ENCODE peak calls at places on chromosome 21, in eight cellular contexts. V, F, M, T, D, C, I and W are unnamed samples.

GRCh38 chr21:34219334-34220020 is 144.3 kb upstream of the KCNE2 start:
- DNase-seq in V (no peak), F (no peak), M (no peak), T (no peak), D (no peak), C (no peak), I (no peak), W (no peak)

GRCh38 chr21:41048636-41049035 is 119.3 kb upstream of the BACE2 start:
- DNase-seq in V (no peak), F (no peak), M (no peak), T (no peak), D (no peak), C (no peak), I (no peak), W (no peak)

GRCh38 chr21:35658242-35658641 is 402.1 kb downstream of the SETD4 start:
- DNase-seq in V (no peak), F (no peak), M (peak; percentile 67), T (no peak), D (no peak), C (peak; percentile 9), I (peak; percentile 77), W (peak; percentile 41)

GRCh38 chr21:45182958-45183357 is 104.7 kb downstream of the POFUT2 start:
- DNase-seq in V (no peak), F (no peak), M (no peak), T (no peak), D (no peak), C (no peak), I (no peak), W (no peak)

GRCh38 chr21:14673649-14674048 is 127.5 kb upstream of the SAMSN1 start:
- DNase-seq in V (no peak), F (no peak), M (no peak), T (no peak), D (no peak), C (no peak), I (no peak), W (no peak)

GRCh38 chr21:28937737-28938136 is 54.9 kb downstream of the LTN1 start:
- DNase-seq in V (no peak), F (no peak), M (no peak), T (no peak), D (no peak), C (no peak), I (no peak), W (no peak)

GRCh38 chr21:39014751-39015150 is 168.5 kb downstream of the PSMG1 start:
- DNase-seq in V (no peak), F (no peak), M (peak; percentile 83), T (no peak), D (no peak), C (no peak), I (peak; percentile 83), W (no peak)

GRCh38 chr21:41121785-41122415 is 46.1 kb upstream of the BACE2 start:
- DNase-seq in V (no peak), F (peak; percentile 87), M (peak; percentile 82), T (peak; percentile 44), D (peak; percentile 72), C (peak; percentile 85), I (peak; percentile 72), W (peak; percentile 53)

GRCh38 chr21:40926238-40926637 is 79.3 kb upstream of the DSCAM start:
- DNase-seq in V (no peak), F (no peak), M (no peak), T (no peak), D (no peak), C (no peak), I (no peak), W (no peak)

GRCh38 chr21:21001591-21002100 is 3.4 kb downstream of the NCAM2 start:
- DNase-seq in V (no peak), F (no peak), M (no peak), T (no peak), D (no peak), C (no peak), I (no peak), W (no peak)

GRCh38 chr21:22346576-22346975 is 1348.4 kb downstream of the NCAM2 start:
- DNase-seq in V (no peak), F (no peak), M (no peak), T (no peak), D (no peak), C (no peak), I (no peak), W (no peak)

GRCh38 chr21:39911792-39912191 is 44.6 kb downstream of the PCP4 start:
- DNase-seq in V (no peak), F (no peak), M (no peak), T (no peak), D (no peak), C (no peak), I (no peak), W (no peak)

GRCh38 chr21:22154579-22155274 is 1156.5 kb downstream of the NCAM2 start:
- DNase-seq in V (no peak), F (no peak), M (no peak), T (no peak), D (no peak), C (no peak), I (no peak), W (no peak)

GRCh38 chr21:28283652-28284490 is 708.8 kb downstream of the LTN1 start:
- DNase-seq in V (no peak), F (no peak), M (peak; percentile 67), T (no peak), D (no peak), C (no peak), I (no peak), W (no peak)

GRCh38 chr21:41426656-41427311 is 745 bp downstream of the MX1 start:
- DNase-seq in V (no peak), F (no peak), M (no peak), T (no peak), D (no peak), C (no peak), I (no peak), W (no peak)

GRCh38 chr21:34813266-34813886 is 144.6 kb downstream of the CLIC6 start:
- DNase-seq in V (no peak), F (peak; percentile 71), M (no peak), T (no peak), D (no peak), C (no peak), I (peak; percentile 28), W (no peak)

GRCh38 chr21:43268804-43269186 is 100.0 kb downstream of the CRYAA start:
- DNase-seq in V (no peak), F (no peak), M (no peak), T (no peak), D (no peak), C (no peak), I (no peak), W (no peak)

GRCh38 chr21:35332841-35333426 is 283.8 kb upstream of the RUNX1 start:
- DNase-seq in V (no peak), F (no peak), M (no peak), T (no peak), D (no peak), C (no peak), I (no peak), W (no peak)

GRCh38 chr21:17708541-17709265 is 96.0 kb upstream of the BTG3 start:
- DNase-seq in V (no peak), F (no peak), M (no peak), T (no peak), D (no peak), C (no peak), I (no peak), W (no peak)

GRCh38 chr21:33578214-33578613 is 10.3 kb downstream of the DONSON start:
- DNase-seq in V (no peak), F (no peak), M (peak; percentile 26), T (no peak), D (no peak), C (no peak), I (no peak), W (no peak)

GRCh38 chr21:43868461-43868860 is 3.4 kb downstream of the AGPAT3 start:
- DNase-seq in V (no peak), F (no peak), M (no peak), T (no peak), D (no peak), C (no peak), I (no peak), W (no peak)

GRCh38 chr21:42039911-42040351 is 29.8 kb upstream of the ZBTB21 start:
- DNase-seq in V (no peak), F (no peak), M (peak; percentile 74), T (no peak), D (no peak), C (no peak), I (peak; percentile 31), W (no peak)

GRCh38 chr21:38806153-38806941 is 618 bp downstream of the ETS2 start:
- DNase-seq in V (no peak), F (peak; percentile 62), M (peak; percentile 54), T (peak; percentile 34), D (no peak), C (no peak), I (peak; percentile 55), W (no peak)

GRCh38 chr21:43782741-43783700 is 6.4 kb upstream of the RRP1 start:
- DNase-seq in V (no peak), F (no peak), M (no peak), T (no peak), D (no peak), C (no peak), I (peak; percentile 87), W (no peak)

GRCh38 chr21:41753001-41753725 is 13.7 kb downstream of the RIPK4 start:
- DNase-seq in V (no peak), F (no peak), M (no peak), T (no peak), D (no peak), C (no peak), I (no peak), W (no peak)

GRCh38 chr21:46264046-46264689 is 21.2 kb downstream of the MCM3AP start:
- DNase-seq in V (no peak), F (no peak), M (no peak), T (no peak), D (no peak), C (no peak), I (no peak), W (no peak)

GRCh38 chr21:25997788-25998611 is 172.6 kb downstream of the APP start:
- DNase-seq in V (peak; percentile 83), F (no peak), M (no peak), T (no peak), D (no peak), C (peak; percentile 55), I (no peak), W (peak; percentile 87)

GRCh38 chr21:26351661-26352060 is 181.1 kb upstream of the APP start:
- DNase-seq in V (no peak), F (no peak), M (no peak), T (no peak), D (no peak), C (no peak), I (no peak), W (no peak)

GRCh38 chr21:15437873-15438272 is 291.9 kb upstream of the USP25 start:
- DNase-seq in V (no peak), F (no peak), M (no peak), T (peak; percentile 42), D (no peak), C (no peak), I (peak; percentile 8), W (no peak)